ENCODE peak calls at places on chromosomes 7 and 10, in five cellular contexts. C, B, Y, F and V are unnamed samples.

GRCh38 chr7:105877736-105878135 is 1.3 kb upstream of the ATXN7L1 start:
- DNase-seq in C (no peak), B (no peak), Y (no peak), F (no peak), V (no peak)

GRCh38 chr10:722281-723060 is 33.0 kb upstream of the DIP2C start:
- DNase-seq in C (no peak), B (no peak), Y (no peak), F (no peak), V (no peak)

GRCh38 chr7:45980973-45981372 is 59.9 kb upstream of the IGFBP3 start:
- DNase-seq in C (no peak), B (no peak), Y (no peak), F (no peak), V (no peak)

GRCh38 chr10:37763132-37763531 is 94.3 kb downstream of the ZNF248 start:
- DNase-seq in C (no peak), B (no peak), Y (no peak), F (no peak), V (no peak)

GRCh38 chr10:52215745-52216361 is 98.2 kb upstream of the DKK1 start:
- DNase-seq in C (peak), B (no peak), Y (peak), F (peak), V (no peak)

GRCh38 chr7:31104361-31105255 is 52.5 kb downstream of the ADCYAP1R1 start:
- DNase-seq in C (no peak), B (no peak), Y (no peak), F (no peak), V (no peak)

GRCh38 chr10:17273403-17273802 is 45.4 kb downstream of the VIM start:
- DNase-seq in C (no peak), B (no peak), Y (no peak), F (no peak), V (no peak)

GRCh38 chr10:26274391-26274790 is 57.8 kb downstream of the GAD2 start:
- DNase-seq in C (no peak), B (no peak), Y (peak), F (no peak), V (no peak)

GRCh38 chr7:12770227-12770975 is 83.0 kb downstream of the ARL4A start:
- DNase-seq in C (no peak), B (no peak), Y (no peak), F (peak), V (no peak)

GRCh38 chr7:107408349-107408748 is 61.5 kb upstream of the GPR22 start:
- DNase-seq in C (no peak), B (no peak), Y (no peak), F (no peak), V (no peak)

GRCh38 chr7:158067219-158067930 is 520.2 kb downstream of the PTPRN2 start:
- DNase-seq in C (no peak), B (no peak), Y (no peak), F (no peak), V (no peak)

GRCh38 chr7:18583305-18583704 is 87.8 kb downstream of the HDAC9 start:
- DNase-seq in C (no peak), B (no peak), Y (no peak), F (no peak), V (no peak)

GRCh38 chr7:108376206-108376605 is 80.0 kb downstream of the NRCAM start:
- DNase-seq in C (no peak), B (no peak), Y (no peak), F (no peak), V (no peak)

GRCh38 chr7:57220746-57221145 is 88.5 kb upstream of the ZNF479 start:
- DNase-seq in C (no peak), B (no peak), Y (no peak), F (no peak), V (no peak)

GRCh38 chr10:22246680-22247391 is 29.0 kb upstream of the EBLN1 start:
- DNase-seq in C (no peak), B (no peak), Y (no peak), F (no peak), V (no peak)

GRCh38 chr7:46145412-46145811 is 224.3 kb upstream of the IGFBP3 start:
- DNase-seq in C (no peak), B (no peak), Y (no peak), F (no peak), V (no peak)

GRCh38 chr7:31775511-31775910 is 88.5 kb downstream of the PPP1R17 start:
- DNase-seq in C (no peak), B (no peak), Y (no peak), F (peak), V (no peak)

GRCh38 chr10:67575530-67575929 is 120.5 kb downstream of the CTNNA3 start:
- DNase-seq in C (no peak), B (no peak), Y (no peak), F (no peak), V (no peak)

GRCh38 chr10:18312385-18313145 is 172.3 kb downstream of the CACNB2 start:
- DNase-seq in C (no peak), B (no peak), Y (no peak), F (peak), V (no peak)

GRCh38 chr10:70715853-70716795 is 43.8 kb downstream of the ADAMTS14 start:
- DNase-seq in C (no peak), B (no peak), Y (no peak), F (peak), V (no peak)

GRCh38 chr7:31761646-31762045 is 74.6 kb downstream of the PPP1R17 start:
- DNase-seq in C (no peak), B (no peak), Y (no peak), F (no peak), V (no peak)

GRCh38 chr10:33807527-33808377 is 473.3 kb upstream of the NRP1 start:
- DNase-seq in C (no peak), B (no peak), Y (no peak), F (no peak), V (no peak)

GRCh38 chr10:89032141-89032814 is 41.7 kb downstream of the FAS start:
- DNase-seq in C (no peak), B (peak), Y (no peak), F (no peak), V (no peak)

GRCh38 chr7:117427258-117427701 is at the start of gene ASZ1:
- DNase-seq in C (no peak), B (no peak), Y (no peak), F (no peak), V (no peak)

GRCh38 chr10:123257904-123258303 is 103.7 kb downstream of the BUB3 start:
- DNase-seq in C (no peak), B (no peak), Y (no peak), F (peak), V (no peak)

GRCh38 chr10:63465293-63466167 is at the start of gene JMJD1C:
- DNase-seq in C (peak), B (peak), Y (peak), F (peak), V (peak)

GRCh38 chr10:123858039-123858740 is 33.4 kb downstream of the CPXM2 start:
- DNase-seq in C (no peak), B (no peak), Y (no peak), F (no peak), V (no peak)

GRCh38 chr7:74443591-74444365 is 9.9 kb upstream of the GTF2IRD1 start:
- DNase-seq in C (no peak), B (no peak), Y (no peak), F (no peak), V (no peak)

GRCh38 chr7:157269341-157270059 is 67.3 kb upstream of the DNAJB6 start:
- DNase-seq in C (no peak), B (no peak), Y (no peak), F (no peak), V (no peak)

GRCh38 chr10:60377955-60378354 is 11.7 kb downstream of the ANK3 start:
- DNase-seq in C (no peak), B (no peak), Y (no peak), F (no peak), V (no peak)

GRCh38 chr7:22874904-22875303 is 52.3 kb upstream of the TOMM7 start:
- DNase-seq in C (no peak), B (no peak), Y (no peak), F (no peak), V (no peak)

GRCh38 chr7:105020926-105021325 is 6.9 kb downstream of the KMT2E start:
- DNase-seq in C (no peak), B (no peak), Y (no peak), F (no peak), V (no peak)

GRCh38 chr7:15199482-15199881 is 296.9 kb upstream of the DGKB start:
- DNase-seq in C (no peak), B (no peak), Y (no peak), F (no peak), V (no peak)

GRCh38 chr10:59077855-59078254 is 98.6 kb upstream of the PHYHIPL start:
- DNase-seq in C (no peak), B (no peak), Y (no peak), F (no peak), V (no peak)

GRCh38 chr7:42858570-42858969 is 53.3 kb downstream of the C7orf25 start:
- DNase-seq in C (no peak), B (no peak), Y (no peak), F (no peak), V (no peak)

GRCh38 chr10:76115471-76116155 is 684.2 kb downstream of the LRMDA start:
- DNase-seq in C (no peak), B (no peak), Y (no peak), F (no peak), V (no peak)

GRCh38 chr7:122413339-122413738 is 108.8 kb upstream of the FEZF1 start:
- DNase-seq in C (no peak), B (no peak), Y (no peak), F (no peak), V (no peak)

GRCh38 chr10:59847326-59847725 is 59.0 kb downstream of the CCDC6 start:
- DNase-seq in C (no peak), B (no peak), Y (no peak), F (no peak), V (no peak)

GRCh38 chr7:468681-469590 is 50.7 kb downstream of the PDGFA start:
- DNase-seq in C (no peak), B (no peak), Y (no peak), F (no peak), V (no peak)

GRCh38 chr10:30034433-30035137 is 24.8 kb downstream of the JCAD start:
- DNase-seq in C (no peak), B (no peak), Y (no peak), F (no peak), V (no peak)